ENCODE peak calls at places on chromosomes 7 and 10, in five cellular contexts. One of them, this sample, is unnamed. For H3K4me1, the result is how much of the 10 kb centered on the place peaks cover.

GRCh38 chr10:101284171-101285092 is 55.2 kb upstream of the LBX1 start:
- DNase-seq in SK-N-SH: no peak
- DNase-seq in right cardiac atrium: no peak
- DNase-seq in neural progenitor cell: peak
- DNase-seq in psoas muscle: no peak
- DNase-seq in this sample: no peak

GRCh38 chr10:133179651-133180050 is 19.6 kb downstream of the KNDC1 start:
- DNase-seq in SK-N-SH: no peak
- DNase-seq in right cardiac atrium: peak
- DNase-seq in neural progenitor cell: no peak
- DNase-seq in psoas muscle: peak
- DNase-seq in this sample: no peak

GRCh38 chr10:118901409-118901808 is 128.1 kb upstream of the NANOS1 start:
- DNase-seq in SK-N-SH: no peak
- DNase-seq in right cardiac atrium: no peak
- DNase-seq in neural progenitor cell: peak
- DNase-seq in psoas muscle: no peak
- DNase-seq in this sample: no peak

GRCh38 chr10:114631678-114632417 is 26.2 kb downstream of the ABLIM1 start:
- DNase-seq in SK-N-SH: peak
- DNase-seq in right cardiac atrium: peak
- DNase-seq in neural progenitor cell: peak
- DNase-seq in psoas muscle: peak
- DNase-seq in this sample: no peak

GRCh38 chr7:122803323-122803722 is 82.9 kb downstream of the CADPS2 start:
- DNase-seq in SK-N-SH: no peak
- DNase-seq in right cardiac atrium: no peak
- DNase-seq in neural progenitor cell: peak
- DNase-seq in psoas muscle: no peak
- DNase-seq in this sample: no peak

GRCh38 chr7:152571031-152571430 is 104.9 kb downstream of the XRCC2 start:
- DNase-seq in SK-N-SH: no peak
- DNase-seq in right cardiac atrium: no peak
- DNase-seq in neural progenitor cell: no peak
- DNase-seq in psoas muscle: no peak
- DNase-seq in this sample: no peak

GRCh38 chr10:12720217-12720981 is 281.1 kb downstream of the CCDC3 start:
- DNase-seq in SK-N-SH: no peak
- DNase-seq in right cardiac atrium: peak
- DNase-seq in neural progenitor cell: no peak
- DNase-seq in psoas muscle: peak
- DNase-seq in this sample: peak

GRCh38 chr10:86234553-86235270 is 131.9 kb downstream of the GRID1 start:
- DNase-seq in SK-N-SH: no peak
- DNase-seq in right cardiac atrium: no peak
- DNase-seq in neural progenitor cell: peak
- DNase-seq in psoas muscle: peak
- DNase-seq in this sample: no peak

GRCh38 chr10:50807851-50808776 is 68.4 kb downstream of the ASAH2B start:
- DNase-seq in SK-N-SH: no peak
- DNase-seq in right cardiac atrium: no peak
- DNase-seq in neural progenitor cell: peak
- DNase-seq in psoas muscle: no peak
- DNase-seq in this sample: no peak

GRCh38 chr7:114825423-114825951 is 96.4 kb upstream of the MDFIC start:
- DNase-seq in SK-N-SH: no peak
- DNase-seq in right cardiac atrium: no peak
- DNase-seq in neural progenitor cell: peak
- DNase-seq in psoas muscle: no peak
- DNase-seq in this sample: no peak

GRCh38 chr7:128890306-128891109 is 20.0 kb downstream of the KCP start:
- DNase-seq in SK-N-SH: peak
- DNase-seq in right cardiac atrium: peak
- DNase-seq in neural progenitor cell: peak
- DNase-seq in psoas muscle: peak
- DNase-seq in this sample: no peak

GRCh38 chr7:100373261-100373831 is at the start of gene PILRA:
- DNase-seq in SK-N-SH: no peak
- DNase-seq in right cardiac atrium: peak
- DNase-seq in neural progenitor cell: no peak
- DNase-seq in psoas muscle: peak
- DNase-seq in this sample: no peak

GRCh38 chr10:73643362-73643761 is 2.1 kb upstream of the MYOZ1 start:
- DNase-seq in SK-N-SH: no peak
- DNase-seq in right cardiac atrium: no peak
- DNase-seq in neural progenitor cell: no peak
- DNase-seq in psoas muscle: no peak
- DNase-seq in this sample: no peak

GRCh38 chr7:91079491-91079890 is 184.7 kb upstream of the FZD1 start:
- DNase-seq in SK-N-SH: no peak
- DNase-seq in right cardiac atrium: no peak
- DNase-seq in neural progenitor cell: no peak
- DNase-seq in psoas muscle: no peak
- DNase-seq in this sample: no peak

GRCh38 chr7:157689269-157690057 is 352.7 kb downstream of the DNAJB6 start:
- DNase-seq in SK-N-SH: peak
- DNase-seq in right cardiac atrium: no peak
- DNase-seq in neural progenitor cell: peak
- DNase-seq in psoas muscle: no peak
- DNase-seq in this sample: no peak

GRCh38 chr10:84946984-84947383 is 618.6 kb downstream of the CCSER2 start:
- DNase-seq in SK-N-SH: no peak
- DNase-seq in right cardiac atrium: no peak
- DNase-seq in neural progenitor cell: no peak
- DNase-seq in psoas muscle: no peak
- DNase-seq in this sample: no peak

GRCh38 chr7:34837826-34838225 is 179.8 kb downstream of the NPSR1 start:
- DNase-seq in SK-N-SH: no peak
- DNase-seq in right cardiac atrium: no peak
- DNase-seq in neural progenitor cell: no peak
- DNase-seq in psoas muscle: no peak
- DNase-seq in this sample: no peak

GRCh38 chr7:114988755-114989154 is 66.9 kb downstream of the MDFIC start:
- DNase-seq in SK-N-SH: no peak
- DNase-seq in right cardiac atrium: peak
- DNase-seq in neural progenitor cell: no peak
- DNase-seq in psoas muscle: peak
- DNase-seq in this sample: no peak

GRCh38 chr10:3248526-3249255 is 76.1 kb upstream of the PITRM1 start:
- DNase-seq in SK-N-SH: no peak
- DNase-seq in right cardiac atrium: no peak
- DNase-seq in neural progenitor cell: no peak
- DNase-seq in psoas muscle: no peak
- DNase-seq in this sample: no peak

GRCh38 chr10:68096913-68097509 is 12.3 kb upstream of the MYPN start:
- DNase-seq in SK-N-SH: no peak
- DNase-seq in right cardiac atrium: no peak
- DNase-seq in neural progenitor cell: peak
- DNase-seq in psoas muscle: peak
- DNase-seq in this sample: no peak

GRCh38 chr7:82057476-82057875 is 287.6 kb upstream of the HGF start:
- DNase-seq in SK-N-SH: no peak
- DNase-seq in right cardiac atrium: no peak
- DNase-seq in neural progenitor cell: no peak
- DNase-seq in psoas muscle: no peak
- DNase-seq in this sample: no peak

DNA sequence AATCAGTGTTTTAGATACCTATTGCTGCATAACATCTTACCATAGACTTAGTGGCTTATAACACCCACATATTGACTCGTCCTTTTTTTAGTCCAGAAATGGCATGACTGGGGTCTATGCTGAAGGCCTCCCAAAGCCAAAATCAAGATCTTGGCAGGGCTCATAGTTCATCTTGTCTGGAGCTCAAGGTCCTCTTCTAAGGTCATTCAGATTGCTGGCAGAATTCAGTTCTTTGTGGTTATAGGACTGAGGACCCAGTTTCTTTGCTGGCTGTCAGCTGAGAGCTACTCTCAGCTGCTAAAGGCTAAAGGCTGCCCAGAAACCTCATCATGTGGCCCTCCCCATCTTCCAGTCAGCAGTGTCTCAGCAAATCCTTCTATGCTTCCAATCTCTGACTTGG is 165.5 kb downstream of the FAM107B start:
- DNase-seq in SK-N-SH: no peak
- DNase-seq in right cardiac atrium: no peak
- DNase-seq in neural progenitor cell: no peak
- DNase-seq in psoas muscle: no peak
- DNase-seq in this sample: no peak
- H3K4me1 ChIP-seq in SK-N-SH: under half
- H3K4me1 ChIP-seq in right cardiac atrium: under half
- H3K4me1 ChIP-seq in neural progenitor cell: under half
- H3K4me1 ChIP-seq in psoas muscle: under half
- H3K4me1 ChIP-seq in this sample: under half

DNA sequence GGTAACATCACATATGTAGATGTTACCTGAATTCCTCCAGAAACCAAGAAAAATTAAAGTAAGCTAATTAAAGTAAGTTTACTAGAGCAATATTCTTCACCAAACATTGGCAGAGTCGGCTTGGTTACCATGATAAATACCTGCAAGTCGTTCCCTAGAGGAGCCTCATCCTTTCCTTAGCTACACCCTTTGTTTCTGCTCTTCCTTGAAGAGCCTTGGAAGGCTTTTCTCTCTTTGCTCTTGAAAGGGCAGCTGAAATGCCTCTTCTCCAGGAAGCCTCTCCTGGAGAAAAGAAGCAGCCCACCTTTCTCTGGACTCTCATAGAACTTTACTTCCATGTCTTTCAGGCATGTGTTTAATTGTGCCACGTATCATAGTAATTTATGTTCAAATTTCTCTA is 34.9 kb upstream of the CALD1 start:
- DNase-seq in SK-N-SH: no peak
- DNase-seq in right cardiac atrium: no peak
- DNase-seq in neural progenitor cell: peak
- DNase-seq in psoas muscle: no peak
- DNase-seq in this sample: no peak
- H3K4me1 ChIP-seq in SK-N-SH: under half
- H3K4me1 ChIP-seq in right cardiac atrium: under half
- H3K4me1 ChIP-seq in neural progenitor cell: under half
- H3K4me1 ChIP-seq in psoas muscle: under half
- H3K4me1 ChIP-seq in this sample: under half

GRCh38 chr7:22675917-22676343 is 51.1 kb upstream of the IL6 start:
- DNase-seq in SK-N-SH: no peak
- DNase-seq in right cardiac atrium: no peak
- DNase-seq in neural progenitor cell: no peak
- DNase-seq in psoas muscle: no peak
- DNase-seq in this sample: no peak
- H3K4me1 ChIP-seq in SK-N-SH: under half
- H3K4me1 ChIP-seq in right cardiac atrium: under half
- H3K4me1 ChIP-seq in neural progenitor cell: under half
- H3K4me1 ChIP-seq in psoas muscle: under half
- H3K4me1 ChIP-seq in this sample: under half

DNA sequence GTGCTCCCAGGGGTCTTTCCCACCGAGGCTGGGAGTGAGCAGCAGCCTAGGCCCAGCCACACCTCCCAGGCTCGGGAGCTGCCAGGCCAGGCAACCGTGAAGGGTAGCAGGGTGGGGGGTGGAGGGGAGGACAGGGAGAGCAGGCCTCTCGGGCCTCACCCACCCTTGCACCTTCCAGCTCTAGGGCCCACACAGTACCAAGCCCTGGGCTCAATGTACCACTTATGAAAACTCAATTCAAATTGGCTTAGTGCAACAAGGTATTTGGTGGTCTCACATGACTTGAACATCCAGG is 127.4 kb downstream of the FAM53B start:
- DNase-seq in SK-N-SH: no peak
- DNase-seq in right cardiac atrium: no peak
- DNase-seq in neural progenitor cell: no peak
- DNase-seq in psoas muscle: no peak
- DNase-seq in this sample: no peak
- H3K4me1 ChIP-seq in SK-N-SH: under half
- H3K4me1 ChIP-seq in right cardiac atrium: under half
- H3K4me1 ChIP-seq in neural progenitor cell: under half
- H3K4me1 ChIP-seq in psoas muscle: under half
- H3K4me1 ChIP-seq in this sample: under half

DNA sequence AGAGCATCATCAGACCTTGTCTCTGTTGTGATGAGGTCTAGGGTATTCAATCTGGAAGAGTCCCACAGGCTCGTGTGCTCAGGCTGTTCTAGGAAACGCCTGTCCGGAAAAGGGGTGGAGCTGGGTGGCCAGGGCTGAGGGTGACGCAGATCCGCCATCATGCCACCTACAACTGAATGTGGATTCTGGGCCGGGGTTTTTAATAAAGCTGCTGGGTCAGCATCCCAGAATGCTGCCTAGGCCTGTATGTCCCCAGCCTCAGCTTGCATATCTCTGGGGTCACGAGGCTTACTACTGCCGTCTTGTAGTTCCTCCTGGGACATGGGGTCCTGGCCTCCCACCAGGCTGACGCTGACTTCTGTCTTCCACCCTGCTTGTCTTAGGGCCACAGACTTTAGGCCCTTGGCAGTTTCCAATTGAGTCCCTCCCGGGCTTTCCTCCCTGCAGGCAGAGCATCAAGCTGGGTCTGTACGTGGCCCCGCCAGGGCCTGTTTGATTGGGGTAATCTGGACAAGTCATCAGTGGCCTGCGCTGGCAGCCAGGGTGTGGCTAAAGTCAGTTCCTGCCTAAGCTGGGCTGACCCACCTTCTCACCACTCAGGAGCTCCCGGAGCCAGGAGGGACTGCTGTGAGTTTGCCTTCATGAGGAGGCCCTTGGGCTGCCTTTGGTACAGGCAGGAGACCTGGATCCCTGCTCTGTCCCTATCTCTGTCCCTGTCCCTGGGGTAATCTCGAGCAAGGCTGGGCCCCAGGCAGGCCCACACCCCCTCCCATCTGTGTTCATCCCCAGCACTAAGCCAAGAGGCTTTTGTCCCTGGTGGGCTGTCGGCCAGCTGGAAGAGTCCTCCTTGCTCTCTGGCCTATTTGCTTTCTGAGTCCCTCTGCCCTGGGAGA is 79.9 kb downstream of the ZMIZ1 start:
- DNase-seq in SK-N-SH: peak
- DNase-seq in right cardiac atrium: peak
- DNase-seq in neural progenitor cell: peak
- DNase-seq in psoas muscle: peak
- DNase-seq in this sample: no peak
- H3K4me1 ChIP-seq in SK-N-SH: half or more
- H3K4me1 ChIP-seq in right cardiac atrium: half or more
- H3K4me1 ChIP-seq in neural progenitor cell: under half
- H3K4me1 ChIP-seq in psoas muscle: half or more
- H3K4me1 ChIP-seq in this sample: half or more

DNA sequence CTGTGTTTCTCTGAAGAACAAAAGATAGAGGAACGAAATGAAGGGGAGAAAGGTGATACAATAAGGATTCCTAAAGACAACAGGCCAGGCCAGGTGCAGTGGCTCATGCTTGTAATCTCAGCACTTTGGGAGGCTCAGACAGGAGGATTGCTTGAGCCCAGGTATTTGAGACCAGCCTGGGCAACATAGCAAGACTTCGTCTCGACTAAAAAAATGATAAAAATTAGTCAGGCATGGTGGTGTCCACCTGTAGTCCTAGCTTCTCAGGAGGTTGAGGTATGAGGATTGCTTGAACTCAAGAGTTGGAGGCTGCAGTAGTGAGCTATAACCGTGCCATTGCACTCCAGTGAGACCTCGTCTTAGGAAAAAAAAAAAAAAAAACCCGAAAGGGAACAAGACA is 41.4 kb upstream of the FAM3C start:
- DNase-seq in SK-N-SH: no peak
- DNase-seq in right cardiac atrium: no peak
- DNase-seq in neural progenitor cell: no peak
- DNase-seq in psoas muscle: no peak
- DNase-seq in this sample: no peak
- H3K4me1 ChIP-seq in SK-N-SH: under half
- H3K4me1 ChIP-seq in right cardiac atrium: under half
- H3K4me1 ChIP-seq in neural progenitor cell: under half
- H3K4me1 ChIP-seq in psoas muscle: under half
- H3K4me1 ChIP-seq in this sample: under half

This sample was measured in thoracic aorta.